ENCODE peak calls at places on chromosome 16, in seven cellular contexts. I is CD8-positive, alpha-beta T cell; L is A549; P is Panc1; R is endothelial cell of umbilical vein; V is uterus; X is mammary epithelial cell. S is an unnamed sample. For H3K4me1, the result is how much of the 10 kb centered on the place peaks cover.

GRCh38 chr16:67396775-67397450 is 3.6 kb upstream of the TPPP3 start:
- DNase-seq in V (no peak), R (no peak), L (no peak), I (no peak), X (no peak), P (no peak), S (no peak)

GRCh38 chr16:86865866-86866675 is 287.7 kb downstream of the FOXL1 start:
- DNase-seq in L (no peak), I (no peak), P (no peak), R (peak), X (peak), V (no peak), S (peak)

GRCh38 chr16:55280622-55281021 is 43.4 kb upstream of the IRX6 start:
- DNase-seq in L (no peak), R (no peak), V (no peak), X (peak), P (no peak), I (no peak), S (no peak)

GRCh38 chr16:70428178-70428998 is 10.5 kb downstream of the ST3GAL2 start:
- DNase-seq in X (peak), V (peak), P (peak), I (no peak), L (peak), R (peak), S (peak)

GRCh38 chr16:70696952-70697600 is 11.2 kb upstream of the MTSS2 start:
- DNase-seq in X (no peak), I (no peak), V (no peak), R (no peak), P (no peak), L (no peak), S (no peak)

GRCh38 chr16:49980166-49980565 is 44.9 kb upstream of the CNEP1R1 start:
- DNase-seq in P (no peak), X (no peak), R (no peak), V (no peak), I (no peak), L (no peak), S (no peak)

GRCh38 chr16:4892356-4893102 is 44.4 kb downstream of the PPL start:
- DNase-seq in V (peak), I (no peak), P (no peak), L (no peak), X (no peak), R (no peak), S (peak)

GRCh38 chr16:84834403-84834772 is 14.6 kb downstream of the CRISPLD2 start:
- DNase-seq in I (no peak), X (no peak), R (no peak), L (no peak), V (no peak), P (no peak), S (no peak)

GRCh38 chr16:20916289-20916688 is 15.7 kb downstream of the LYRM1 start:
- DNase-seq in X (no peak), V (no peak), L (no peak), P (no peak), I (no peak), R (no peak), S (no peak)

GRCh38 chr16:79146-80054 is 1.4 kb downstream of the MPG start:
- DNase-seq in I (no peak), R (peak), V (no peak), P (no peak), L (no peak), X (no peak), S (no peak)
- H3K4me1 ChIP-seq in I (under half), R (under half), V (under half), P (under half), L (under half), X (under half), S (half or more)

DNA sequence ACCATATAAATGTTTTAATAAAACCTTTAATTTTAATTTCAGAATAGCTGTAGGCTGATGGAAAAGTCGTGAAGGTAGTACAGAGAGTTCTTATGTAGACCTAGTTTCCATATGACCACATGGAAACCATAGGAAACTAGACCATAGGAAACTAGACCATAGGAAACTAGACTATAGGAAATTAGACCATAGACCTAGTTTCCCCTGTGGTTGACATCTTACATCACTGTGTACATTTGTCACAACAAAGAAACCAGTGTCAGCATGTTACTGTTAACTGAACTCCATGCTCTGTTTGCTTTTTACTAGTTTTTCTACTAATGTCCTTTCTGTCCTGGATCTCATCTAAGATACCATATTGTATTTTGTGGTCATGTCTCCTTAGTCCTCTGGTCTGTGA is 14.6 kb downstream of the NUDT7 start:
- DNase-seq in L (no peak), I (no peak), V (no peak), R (no peak), X (peak), P (no peak), S (no peak)
- H3K4me1 ChIP-seq in L (under half), I (under half), V (under half), R (under half), X (under half), P (under half), S (under half)

GRCh38 chr16:81602377-81602776 is 157.8 kb downstream of the CMIP start:
- DNase-seq in V (no peak), P (no peak), I (no peak), R (no peak), L (no peak), X (no peak), S (no peak)

GRCh38 chr16:81602792-81603191 is 158.2 kb downstream of the CMIP start:
- DNase-seq in V (no peak), L (no peak), I (no peak), X (no peak), P (no peak), R (no peak), S (no peak)

GRCh38 chr16:81601601-81602251 is 157.1 kb downstream of the CMIP start:
- DNase-seq in X (no peak), V (no peak), P (no peak), R (peak), I (no peak), L (no peak), S (no peak)

GRCh38 chr16:81600275-81600674 is 155.7 kb downstream of the CMIP start:
- DNase-seq in X (peak), L (peak), P (no peak), I (no peak), R (peak), V (no peak), S (no peak)

DNA sequence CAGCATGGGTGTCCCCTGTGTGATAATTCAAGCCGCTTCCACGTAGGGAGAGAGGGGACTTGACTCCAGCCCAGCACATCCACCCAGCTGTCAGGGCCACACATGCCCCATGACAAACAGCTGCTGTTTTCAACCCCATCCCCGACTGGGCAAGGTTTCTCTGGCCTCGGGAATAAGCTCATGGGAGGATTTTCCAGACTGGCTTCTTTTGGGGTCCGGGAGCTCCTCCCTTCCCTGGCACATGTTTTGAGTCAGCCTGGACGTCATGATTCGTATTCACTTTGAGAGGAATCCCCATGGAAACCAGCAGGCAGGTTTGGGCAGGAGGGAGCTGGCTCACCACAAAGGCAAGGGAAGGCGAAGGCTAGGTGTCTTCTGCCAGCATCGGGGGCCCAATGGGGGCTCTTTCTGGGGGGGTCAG is 156.4 kb downstream of the CMIP start:
- DNase-seq in R (no peak), I (no peak), P (no peak), V (no peak), L (peak), X (peak), S (no peak)
- H3K4me1 ChIP-seq in R (under half), I (under half), P (under half), V (under half), L (half or more), X (half or more), S (under half)

DNA sequence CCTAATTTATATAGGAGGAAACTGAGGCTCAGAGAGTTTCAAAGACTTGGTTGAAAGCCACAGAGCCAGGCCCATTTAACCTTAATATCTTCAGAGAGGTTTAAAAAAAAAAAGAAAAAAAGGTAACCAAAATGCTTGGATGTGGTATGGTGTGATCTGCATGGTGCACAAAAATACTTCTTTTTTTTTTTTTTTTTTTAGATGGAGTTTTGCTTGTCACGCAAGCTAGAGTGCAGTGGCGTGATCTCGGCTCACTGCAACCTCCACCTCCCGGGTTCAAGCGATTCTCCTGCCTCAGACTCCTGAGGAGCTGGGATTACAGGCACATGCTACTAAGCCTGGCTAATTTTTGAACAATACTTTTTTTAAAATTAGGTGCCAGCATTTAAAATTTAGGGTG is 101.8 kb downstream of the XYLT1 start:
- DNase-seq in R (no peak), L (no peak), X (no peak), V (no peak), I (no peak), P (no peak), S (no peak)
- H3K4me1 ChIP-seq in R (under half), L (under half), X (under half), V (under half), I (half or more), P (under half), S (under half)

GRCh38 chr16:14087590-14088154 is 16.6 kb downstream of the MRTFB start:
- DNase-seq in R (no peak), V (no peak), L (no peak), X (no peak), I (no peak), P (no peak), S (no peak)
- H3K4me1 ChIP-seq in R (under half), V (under half), L (under half), X (under half), I (under half), P (under half), S (half or more)

GRCh38 chr16:53068423-53068833 is 13.6 kb downstream of the CHD9 start:
- DNase-seq in L (no peak), I (peak), X (peak), R (no peak), P (no peak), V (no peak), S (no peak)
- H3K4me1 ChIP-seq in L (under half), I (under half), X (under half), R (under half), P (under half), V (under half), S (under half)

S was measured in heart right ventricle.